ENCODE peak calls at places on chromosomes 11 and 22, in six cellular contexts. P, I, J, V, E and D are unnamed samples.

GRCh38 chr22:46577361-46578249 is 40.2 kb upstream of the CELSR1 start:
- DNase-seq in P (no peak), I (no peak), J (peak; percentile 26), V (no peak), E (no peak), D (no peak)

GRCh38 chr11:61842421-61842820 is 14.3 kb downstream of the FADS2 start:
- DNase-seq in P (no peak), I (no peak), J (no peak), V (no peak), E (no peak), D (no peak)

GRCh38 chr11:124113890-124114289 is 1.4 kb upstream of the VWA5A start:
- DNase-seq in P (no peak), I (peak; percentile 8), J (no peak), V (no peak), E (no peak), D (peak; percentile 42)

GRCh38 chr22:19991645-19992451 is 24.8 kb downstream of the ARVCF start:
- DNase-seq in P (no peak), I (no peak), J (no peak), V (no peak), E (no peak), D (no peak)

GRCh38 chr11:86416494-86416893 is 41.8 kb downstream of the CCDC81 start:
- DNase-seq in P (no peak), I (peak; percentile 60), J (no peak), V (no peak), E (no peak), D (peak; percentile 56)

GRCh38 chr22:22536916-22537315 is 16.8 kb upstream of the ZNF280A start:
- DNase-seq in P (no peak), I (no peak), J (no peak), V (no peak), E (no peak), D (no peak)

GRCh38 chr11:120178441-120179070 is 32.3 kb upstream of the OAF start:
- DNase-seq in P (no peak), I (peak; percentile 18), J (no peak), V (no peak), E (no peak), D (no peak)

GRCh38 chr11:117614695-117615094 is 182.3 kb downstream of the DSCAML1 start:
- DNase-seq in P (no peak), I (no peak), J (peak; percentile 53), V (no peak), E (no peak), D (no peak)

GRCh38 chr11:8011981-8012444 is 24.9 kb downstream of the EIF3F start:
- DNase-seq in P (no peak), I (peak; percentile 95), J (no peak), V (no peak), E (no peak), D (peak; percentile 86)

GRCh38 chr22:50734343-50734771 is 3.6 kb upstream of the ACR start:
- DNase-seq in P (no peak), I (no peak), J (no peak), V (no peak), E (no peak), D (no peak)

GRCh38 chr11:70271635-70271953 is 1.1 kb downstream of the PPFIA1 start:
- DNase-seq in P (no peak), I (no peak), J (no peak), V (no peak), E (no peak), D (no peak)

GRCh38 chr11:126863294-126863997 is 137.1 kb downstream of the KIRREL3 start:
- DNase-seq in P (no peak), I (no peak), J (peak; percentile 23), V (no peak), E (no peak), D (no peak)

GRCh38 chr11:44338721-44339529 is 29.0 kb upstream of the ALX4 start:
- DNase-seq in P (no peak), I (no peak), J (no peak), V (no peak), E (no peak), D (no peak)

GRCh38 chr22:50118557-50119168 is 28.9 kb downstream of the MOV10L1 start:
- DNase-seq in P (no peak), I (peak; percentile 100), J (no peak), V (no peak), E (no peak), D (peak; percentile 99)

GRCh38 chr11:468493-468892 is 18.4 kb downstream of the PTDSS2 start:
- DNase-seq in P (no peak), I (no peak), J (no peak), V (no peak), E (no peak), D (no peak)

GRCh38 chr22:24517446-24517845 is 22.3 kb downstream of the UPB1 start:
- DNase-seq in P (no peak), I (no peak), J (no peak), V (no peak), E (no peak), D (no peak)

GRCh38 chr11:118921121-118921928 is 4.4 kb downstream of the BCL9L start:
- DNase-seq in P (no peak), I (peak; percentile 88), J (peak; percentile 63), V (peak; percentile 90), E (peak; percentile 79), D (peak; percentile 98)

GRCh38 chr11:118917488-118918127 is 8.1 kb downstream of the BCL9L start:
- DNase-seq in P (no peak), I (peak; percentile 91), J (no peak), V (peak; percentile 88), E (no peak), D (peak; percentile 96)

GRCh38 chr11:118916842-118917388 is 8.8 kb downstream of the BCL9L start:
- DNase-seq in P (no peak), I (peak; percentile 75), J (peak; percentile 83), V (peak; percentile 73), E (no peak), D (peak; percentile 85)

GRCh38 chr11:118918128-118918685 is 7.5 kb downstream of the BCL9L start:
- DNase-seq in P (no peak), I (peak; percentile 91), J (peak; percentile 84), V (peak; percentile 92), E (no peak), D (peak; percentile 100)

DNA sequence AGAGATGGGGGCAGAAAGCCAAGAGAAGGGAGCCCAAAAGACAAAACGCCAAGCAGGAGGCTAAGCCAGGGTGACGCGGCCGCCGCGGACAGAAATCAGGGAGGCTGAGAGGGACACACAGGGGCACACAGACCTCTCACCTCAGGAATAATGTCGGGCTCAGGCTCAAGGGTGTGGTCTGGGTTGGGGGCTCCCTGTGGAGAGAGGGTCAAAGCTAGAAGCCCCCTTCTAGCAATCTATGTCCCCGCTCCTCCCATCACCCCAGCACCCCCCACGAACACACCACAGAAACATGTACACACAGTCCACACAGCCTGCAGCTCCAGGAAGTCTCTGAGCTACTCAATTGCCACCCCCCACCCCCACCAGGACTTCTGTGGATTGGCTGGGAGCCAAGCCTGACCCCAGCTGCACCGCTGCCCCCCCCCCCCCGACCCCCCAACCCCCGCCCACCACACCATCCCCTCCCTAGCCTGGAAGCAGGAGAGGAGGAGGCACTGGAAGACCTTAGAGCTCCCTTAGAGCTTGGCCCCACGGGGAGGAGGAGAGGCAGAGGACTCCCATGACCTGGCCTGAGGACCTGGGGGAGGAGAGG is 6.9 kb downstream of the BCL9L start:
- DNase-seq in P (no peak), I (peak; percentile 43), J (no peak), V (no peak), E (peak; percentile 59), D (no peak)
- H2BK5ac ChIP-seq in P (peak overlapping the region; percentile 92), I (peak overlapping the region; percentile 96), J (no peak overlapping the region), V (peak overlapping the region; percentile 95), E (peak overlapping the region; percentile 95), D (peak overlapping the region; percentile 99)

DNA sequence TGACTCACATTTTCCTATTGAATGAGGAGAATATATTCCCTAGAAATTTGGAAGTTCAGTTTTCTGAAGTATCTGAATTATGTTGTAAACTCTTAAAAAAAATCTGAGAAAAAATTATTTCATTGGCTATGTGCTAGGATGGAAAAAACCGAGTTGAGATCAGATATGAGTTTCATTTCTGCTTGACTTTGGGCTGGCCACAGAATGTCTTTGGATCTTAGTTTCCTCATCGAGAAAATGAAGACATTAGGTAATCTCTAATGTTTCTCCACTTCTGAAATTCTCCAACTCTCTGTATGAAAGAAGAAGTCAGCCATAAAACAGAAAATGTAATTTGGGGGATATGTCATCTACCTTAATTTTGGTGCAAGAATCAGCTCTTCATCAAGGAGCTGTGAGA is 28.8 kb downstream of the SLN start:
- DNase-seq in P (no peak), I (no peak), J (no peak), V (no peak), E (no peak), D (no peak)
- H4K91ac ChIP-seq in P (no peak overlapping the region), I (no peak overlapping the region), J (no peak overlapping the region), V (no peak overlapping the region), E (no peak overlapping the region), D (no peak overlapping the region)

GRCh38 chr11:47268448-47269001 is 1.4 kb upstream of the MADD start:
- DNase-seq in P (no peak), I (no peak), J (no peak), V (no peak), E (peak; percentile 49), D (no peak)

GRCh38 chr11:47271328-47271727 is 1.4 kb downstream of the MADD start:
- DNase-seq in P (no peak), I (no peak), J (no peak), V (no peak), E (no peak), D (no peak)

GRCh38 chr11:47270331-47271271 is 668 bp downstream of the MADD start:
- DNase-seq in P (no peak), I (peak; percentile 72), J (no peak), V (peak; percentile 18), E (peak; percentile 50), D (peak; percentile 60)

GRCh38 chr11:47269002-47269828 is 718 bp upstream of the MADD start:
- DNase-seq in P (peak; percentile 87), I (peak; percentile 82), J (peak; percentile 92), V (peak; percentile 67), E (peak; percentile 90), D (peak; percentile 93)

GRCh38 chr11:47269829-47270305 is at the start of gene MADD:
- DNase-seq in P (peak; percentile 86), I (peak; percentile 78), J (peak; percentile 76), V (peak; percentile 49), E (no peak), D (peak; percentile 89)
- H2BK5ac ChIP-seq in P (peak within 1 kb of the TSS; percentile 48), I (peak within 1 kb of the TSS; percentile 94), J (no peak within 1 kb of the TSS), V (peak within 1 kb of the TSS; percentile 99), E (peak within 1 kb of the TSS; percentile 98), D (peak within 1 kb of the TSS; percentile 92)

GRCh38 chr22:29380032-29380781 is 8.2 kb downstream of the AP1B1 start:
- DNase-seq in P (no peak), I (peak; percentile 58), J (no peak), V (peak; percentile 37), E (no peak), D (peak; percentile 15)

GRCh38 chr22:29382575-29383328 is 5.6 kb downstream of the AP1B1 start:
- DNase-seq in P (no peak), I (no peak), J (no peak), V (no peak), E (no peak), D (no peak)

GRCh38 chr22:29377979-29378378 is 10.4 kb downstream of the AP1B1 start:
- DNase-seq in P (no peak), I (no peak), J (no peak), V (peak; percentile 92), E (no peak), D (no peak)

GRCh38 chr22:29380856-29381255 is 7.5 kb downstream of the AP1B1 start:
- DNase-seq in P (no peak), I (no peak), J (no peak), V (no peak), E (no peak), D (no peak)

DNA sequence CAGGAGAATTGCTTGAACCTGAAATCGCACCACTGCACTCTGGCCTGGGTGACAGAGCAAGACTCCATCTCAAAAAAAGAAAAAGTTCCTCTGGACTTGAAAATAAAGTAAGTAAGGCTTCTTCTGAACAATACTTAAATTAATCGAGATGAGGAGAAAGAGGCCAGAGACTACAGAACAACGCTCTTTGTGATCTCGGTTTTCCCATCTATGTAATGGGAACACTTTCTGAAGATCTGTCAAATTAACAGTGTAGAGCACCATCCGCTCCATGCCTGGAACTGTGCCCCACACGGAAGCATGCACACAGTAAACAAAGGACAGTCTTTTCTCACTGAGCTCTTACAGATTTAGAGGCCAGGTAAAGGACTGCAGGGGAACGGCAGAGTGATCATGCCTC is 9.1 kb downstream of the AP1B1 start:
- DNase-seq in P (no peak), I (no peak), J (no peak), V (no peak), E (no peak), D (no peak)
- H4K91ac ChIP-seq in P (no peak overlapping the region), I (no peak overlapping the region), J (no peak overlapping the region), V (peak overlapping the region; percentile 37), E (no peak overlapping the region), D (no peak overlapping the region)